ENCODE peak calls at places on chromosomes 3 and 15, in ten cellular contexts. F is neural progenitor cell, O is Panc1, S is brain microvascular endothelial cell, J is heart left ventricle, M is OCI-LY7, N is AG10803, T is fibroblast of mammary gland, W is NB4, L is cardiac fibroblast. R is an unnamed sample.

GRCh38 chr3:72444642-72445223 is 403.5 kb downstream of the SHQ1 start:
- DNase-seq in F (no peak), O (no peak), S (no peak), J (no peak), M (no peak), N (no peak), T (no peak), W (peak; percentile 34), L (no peak), R (no peak)

GRCh38 chr3:144112437-144112836 is 140.8 kb downstream of the DIPK2A start:
- DNase-seq in F (no peak), O (no peak), S (no peak), J (no peak), M (no peak), N (no peak), T (no peak), W (no peak), L (no peak), R (no peak)

GRCh38 chr15:64558460-64559179 is 98.2 kb downstream of the ZNF609 start:
- DNase-seq in F (no peak), O (no peak), S (no peak), J (no peak), M (no peak), N (peak; percentile 52), T (no peak), W (no peak), L (peak; percentile 32), R (no peak)

GRCh38 chr15:33309602-33310276 is 1.0 kb upstream of the RYR3 start:
- DNase-seq in F (peak; percentile 64), O (no peak), S (no peak), J (peak; percentile 22), M (peak; percentile 27), N (no peak), T (peak; percentile 25), W (peak; percentile 50), L (peak; percentile 2), R (no peak)

GRCh38 chr15:58424722-58425121 is 7.1 kb upstream of the LIPC start:
- DNase-seq in F (no peak), O (no peak), S (no peak), J (no peak), M (no peak), N (no peak), T (no peak), W (no peak), L (no peak), R (no peak)

GRCh38 chr15:32683906-32684584 is 33.8 kb upstream of the GREM1 start:
- DNase-seq in F (no peak), O (no peak), S (peak; percentile 87), J (peak; percentile 17), M (no peak), N (peak; percentile 99), T (peak; percentile 98), W (peak; percentile 52), L (peak; percentile 93), R (peak; percentile 96)

GRCh38 chr3:73727117-73727802 is 102.5 kb upstream of the PDZRN3 start:
- DNase-seq in F (peak; percentile 77), O (no peak), S (peak; percentile 71), J (no peak), M (no peak), N (peak; percentile 97), T (peak; percentile 70), W (no peak), L (peak; percentile 96), R (peak; percentile 89)

GRCh38 chr15:77506311-77507150 is 85.8 kb downstream of the HMG20A start:
- DNase-seq in F (no peak), O (no peak), S (no peak), J (peak; percentile 89), M (no peak), N (no peak), T (peak; percentile 22), W (no peak), L (peak; percentile 85), R (no peak)

GRCh38 chr3:79297242-79297641 is 470.6 kb downstream of the ROBO1 start:
- DNase-seq in F (no peak), O (no peak), S (peak; percentile 90), J (no peak), M (no peak), N (peak; percentile 90), T (peak; percentile 94), W (no peak), L (peak; percentile 79), R (peak; percentile 86)

GRCh38 chr3:106121491-106122289 is 252.9 kb upstream of the CBLB start:
- DNase-seq in F (no peak), O (no peak), S (no peak), J (no peak), M (peak; percentile 5), N (no peak), T (no peak), W (no peak), L (no peak), R (no peak)

GRCh38 chr15:74817370-74817737 is 4.7 kb downstream of the LMAN1L start:
- DNase-seq in F (peak; percentile 33), O (no peak), S (peak; percentile 5), J (peak; percentile 41), M (no peak), N (peak; percentile 15), T (no peak), W (no peak), L (peak; percentile 26), R (no peak)

GRCh38 chr3:171967932-171968678 is 71.3 kb upstream of the FNDC3B start:
- DNase-seq in F (no peak), O (no peak), S (peak; percentile 91), J (peak; percentile 26), M (no peak), N (peak; percentile 80), T (peak; percentile 81), W (no peak), L (peak; percentile 90), R (no peak)

DNA sequence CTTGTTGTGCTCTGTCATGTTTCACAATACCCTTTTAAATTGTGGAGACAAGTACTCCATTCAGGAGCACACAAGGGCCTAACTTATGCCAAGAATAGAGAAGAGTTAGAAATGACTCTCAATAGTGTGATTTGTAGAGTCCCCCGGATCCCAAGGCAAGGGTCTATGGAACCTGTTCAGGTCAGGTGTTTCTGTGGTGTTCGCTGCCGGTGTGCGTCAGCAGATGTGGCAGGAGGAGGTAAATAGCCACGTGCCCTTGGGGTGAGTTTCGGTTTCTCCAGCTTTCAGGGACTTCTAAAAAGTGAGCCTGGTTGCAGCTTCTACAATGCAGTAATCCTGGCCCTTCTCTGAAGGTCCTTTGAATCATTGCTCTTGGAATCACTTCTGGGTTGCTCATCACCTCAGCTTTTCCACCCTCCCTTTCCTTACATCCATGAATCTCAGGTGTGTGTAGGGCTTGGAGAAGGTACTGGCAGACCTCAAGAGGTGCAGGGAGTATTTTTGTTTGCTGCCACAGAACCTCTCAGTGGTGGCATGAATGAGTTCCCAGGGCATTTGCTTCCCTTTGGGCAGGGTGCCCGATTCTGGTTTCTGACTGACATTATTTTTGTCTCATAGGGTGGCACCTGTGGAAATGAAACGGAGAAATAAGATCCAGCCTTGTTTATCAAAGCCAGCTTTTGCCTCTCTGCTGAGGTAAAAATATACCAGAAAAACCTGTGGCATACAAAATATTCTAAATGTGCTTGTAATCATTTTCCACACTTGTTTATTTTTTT is 7.3 kb downstream of the ST3GAL6 start:
- DNase-seq in F (no peak), O (no peak), S (no peak), J (peak; percentile 50), M (no peak), N (no peak), T (no peak), W (no peak), L (no peak), R (no peak)
- H3K4me3 ChIP-seq in F (no peak overlapping the region), O (no peak overlapping the region), S (no peak overlapping the region), J (no peak overlapping the region), M (no peak overlapping the region), N (no peak overlapping the region), T (no peak overlapping the region), W (no peak overlapping the region), L (no peak overlapping the region), R (no peak overlapping the region)

GRCh38 chr3:122389892-122390291 is 5.9 kb downstream of the FAM162A start:
- DNase-seq in F (no peak), O (no peak), S (no peak), J (no peak), M (no peak), N (no peak), T (no peak), W (no peak), L (no peak), R (no peak)

GRCh38 chr3:122390665-122391064 is 6.7 kb downstream of the FAM162A start:
- DNase-seq in F (no peak), O (no peak), S (no peak), J (peak; percentile 23), M (no peak), N (no peak), T (no peak), W (no peak), L (peak; percentile 19), R (no peak)

GRCh38 chr3:122389197-122389596 is 5.2 kb downstream of the FAM162A start:
- DNase-seq in F (no peak), O (no peak), S (no peak), J (no peak), M (no peak), N (no peak), T (no peak), W (no peak), L (no peak), R (no peak)

GRCh38 chr3:122383915-122384697 is at the start of gene FAM162A:
- DNase-seq in F (peak; percentile 96), O (peak; percentile 74), S (peak; percentile 82), J (peak; percentile 94), M (peak; percentile 96), N (peak; percentile 85), T (peak; percentile 78), W (peak; percentile 97), L (peak; percentile 87), R (peak; percentile 97)

DNA sequence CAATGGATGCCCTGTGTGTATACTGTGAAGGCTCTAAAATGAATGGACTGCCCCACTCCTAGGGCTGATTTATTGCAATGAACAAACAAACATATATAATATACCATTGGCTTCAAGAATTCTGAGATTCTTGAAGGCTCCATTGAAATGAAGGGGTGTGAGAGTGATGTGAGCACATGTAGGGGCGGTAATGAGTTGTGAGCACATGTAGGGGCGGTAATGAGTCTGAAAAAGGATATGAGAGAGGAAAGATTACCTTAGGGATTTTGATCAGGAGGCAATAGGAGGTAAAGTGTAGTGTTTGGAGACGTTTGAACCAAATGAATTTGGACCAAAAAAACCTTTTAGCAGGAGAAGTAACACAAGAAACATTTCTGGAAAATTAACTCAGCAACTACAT is 3.7 kb downstream of the FAM162A start:
- DNase-seq in F (no peak), O (no peak), S (no peak), J (no peak), M (no peak), N (no peak), T (no peak), W (no peak), L (no peak), R (no peak)
- TF ChIP-seq CTCF in F (no peak), O (no peak), S (no peak), J (no peak), M (peak; percentile 48), N (no peak), T (no peak), W (no peak), L (no peak), R (no peak)

GRCh38 chr3:100214574-100214964 is 46.2 kb upstream of the TBC1D23 start:
- DNase-seq in F (no peak), O (no peak), S (no peak), J (no peak), M (no peak), N (no peak), T (no peak), W (no peak), L (no peak), R (no peak)
- H3K4me3 ChIP-seq in F (no peak overlapping the region), O (no peak overlapping the region), S (no peak overlapping the region), J (no peak overlapping the region), M (no peak overlapping the region), N (no peak overlapping the region), T (no peak overlapping the region), W (no peak overlapping the region), L (no peak overlapping the region), R (no peak overlapping the region)

GRCh38 chr15:41822957-41823356 is 4.9 kb upstream of the JMJD7 start:
- DNase-seq in F (no peak), O (no peak), S (no peak), J (no peak), M (no peak), N (no peak), T (no peak), W (no peak), L (no peak), R (no peak)
- TF ChIP-seq CTCF in F (no peak), O (no peak), S (no peak), J (no peak), M (no peak), N (no peak), T (no peak), W (no peak), L (no peak), R (no peak)

R was measured in foreskin fibroblast.